ENCODE peak calls at places on chromosomes 2 and 18, in nine cellular contexts. L is HFFc6; G is fibroblast of the aortic adventitia; V is SK-N-SH; U is kidney epithelial cell; O is suprapubic skin; Y is A549; W is activated CD8-positive, alpha-beta T cell treated with anti-CD3 and anti-CD28 coated beads for 36 hours; N is AG10803. C is an unnamed sample.

GRCh38 chr2:157466764-157467163 is 22.9 kb upstream of the CYTIP start:
- DNase-seq in L (no peak), G (no peak), V (no peak), U (no peak), O (no peak), Y (no peak), W (peak), N (no peak), C (no peak)

GRCh38 chr2:219632758-219633101 is 5.3 kb downstream of the SLC4A3 start:
- DNase-seq in L (no peak), G (no peak), V (peak), U (no peak), O (no peak), Y (no peak), W (no peak), N (no peak), C (no peak)

GRCh38 chr2:81324046-81324445 is 1019.5 kb upstream of the LRRTM1 start:
- DNase-seq in L (no peak), G (no peak), V (no peak), U (peak), O (no peak), Y (no peak), W (no peak), N (no peak), C (no peak)

GRCh38 chr2:3613524-3613905 is 18.6 kb downstream of the COLEC11 start:
- DNase-seq in L (no peak), G (no peak), V (no peak), U (no peak), O (no peak), Y (no peak), W (no peak), N (no peak), C (no peak)

GRCh38 chr2:11056614-11057013 is 98.7 kb upstream of the SLC66A3 start:
- DNase-seq in L (peak), G (peak), V (peak), U (peak), O (no peak), Y (no peak), W (no peak), N (peak), C (peak)

GRCh38 chr2:198913394-198914152 is 544.2 kb downstream of the SATB2 start:
- DNase-seq in L (no peak), G (no peak), V (no peak), U (no peak), O (no peak), Y (no peak), W (no peak), N (no peak), C (peak)

GRCh38 chr2:111947219-111947618 is 48.8 kb downstream of the MERTK start:
- DNase-seq in L (no peak), G (peak), V (no peak), U (no peak), O (no peak), Y (no peak), W (no peak), N (no peak), C (no peak)

GRCh38 chr2:23286031-23286764 is 98.8 kb upstream of the KLHL29 start:
- DNase-seq in L (no peak), G (no peak), V (no peak), U (no peak), O (no peak), Y (no peak), W (no peak), N (no peak), C (no peak)

GRCh38 chr2:232556426-232556825 is 5.9 kb downstream of the EIF4E2 start:
- DNase-seq in L (no peak), G (no peak), V (no peak), U (no peak), O (no peak), Y (no peak), W (no peak), N (no peak), C (no peak)

DNA sequence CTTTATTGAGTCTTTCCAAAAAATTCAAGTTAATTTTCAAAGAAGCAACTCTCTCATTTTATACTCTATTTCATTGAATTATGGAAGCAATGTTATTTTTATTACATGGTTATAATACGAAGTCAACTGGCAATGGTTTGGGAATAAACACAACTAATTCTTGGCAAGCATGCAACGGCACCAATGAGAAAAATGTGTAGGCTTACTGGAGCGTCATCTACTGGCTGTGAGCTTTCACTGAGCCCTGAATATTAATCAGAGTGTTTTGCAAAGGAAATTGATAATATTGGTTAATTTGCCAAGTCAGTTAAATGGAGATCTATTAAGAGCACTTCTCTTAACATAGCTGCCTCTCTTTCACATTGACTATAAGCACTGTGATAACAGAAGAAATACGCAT is 163.9 kb downstream of the IKZF2 start:
- DNase-seq in L (no peak), G (peak), V (no peak), U (no peak), O (no peak), Y (no peak), W (no peak), N (no peak), C (no peak)
- TF ChIP-seq CTCF in L (peak), G (peak), V (no peak), U (no peak), O (no peak), Y (no peak), W (no peak), N (peak), C (no peak)

GRCh38 chr18:77133920-77134496 is 1.4 kb upstream of the MBP start:
- DNase-seq in L (no peak), G (peak), V (peak), U (no peak), O (no peak), Y (no peak), W (peak), N (peak), C (no peak)
- TF ChIP-seq CTCF in L (no peak), G (no peak), V (no peak), U (no peak), O (peak), Y (no peak), W (no peak), N (peak), C (no peak)

GRCh38 chr18:65968605-65969004 is 217.8 kb downstream of the CDH7 start:
- DNase-seq in L (no peak), G (no peak), V (no peak), U (no peak), O (no peak), Y (no peak), W (no peak), N (no peak), C (no peak)
- TF ChIP-seq CTCF in L (peak), G (no peak), V (peak), U (peak), O (no peak), Y (no peak), W (no peak), N (no peak), C (no peak)

DNA sequence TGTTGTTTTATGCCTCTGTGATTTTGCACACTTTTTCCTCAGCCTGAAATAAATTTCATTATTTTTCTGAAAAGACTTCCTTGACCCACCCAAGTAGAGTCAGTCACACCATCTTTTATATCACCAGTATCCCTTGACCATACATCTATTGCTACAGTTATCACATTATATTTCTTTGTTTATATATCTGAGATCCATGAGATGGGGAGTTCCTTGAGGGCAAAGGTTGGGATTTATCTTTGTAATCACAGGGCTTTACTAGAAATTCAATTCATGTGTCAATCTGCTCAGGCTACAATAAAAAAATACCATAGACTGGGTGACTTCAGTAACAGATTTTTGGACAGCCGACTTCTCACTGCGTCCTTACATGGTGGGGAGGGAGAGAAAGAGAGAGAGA is 12.8 kb upstream of the RNF138 start:
- DNase-seq in L (no peak), G (no peak), V (no peak), U (no peak), O (no peak), Y (no peak), W (no peak), N (no peak), C (no peak)
- TF ChIP-seq CTCF in L (no peak), G (no peak), V (no peak), U (no peak), O (no peak), Y (no peak), W (no peak), N (no peak), C (no peak)

DNA sequence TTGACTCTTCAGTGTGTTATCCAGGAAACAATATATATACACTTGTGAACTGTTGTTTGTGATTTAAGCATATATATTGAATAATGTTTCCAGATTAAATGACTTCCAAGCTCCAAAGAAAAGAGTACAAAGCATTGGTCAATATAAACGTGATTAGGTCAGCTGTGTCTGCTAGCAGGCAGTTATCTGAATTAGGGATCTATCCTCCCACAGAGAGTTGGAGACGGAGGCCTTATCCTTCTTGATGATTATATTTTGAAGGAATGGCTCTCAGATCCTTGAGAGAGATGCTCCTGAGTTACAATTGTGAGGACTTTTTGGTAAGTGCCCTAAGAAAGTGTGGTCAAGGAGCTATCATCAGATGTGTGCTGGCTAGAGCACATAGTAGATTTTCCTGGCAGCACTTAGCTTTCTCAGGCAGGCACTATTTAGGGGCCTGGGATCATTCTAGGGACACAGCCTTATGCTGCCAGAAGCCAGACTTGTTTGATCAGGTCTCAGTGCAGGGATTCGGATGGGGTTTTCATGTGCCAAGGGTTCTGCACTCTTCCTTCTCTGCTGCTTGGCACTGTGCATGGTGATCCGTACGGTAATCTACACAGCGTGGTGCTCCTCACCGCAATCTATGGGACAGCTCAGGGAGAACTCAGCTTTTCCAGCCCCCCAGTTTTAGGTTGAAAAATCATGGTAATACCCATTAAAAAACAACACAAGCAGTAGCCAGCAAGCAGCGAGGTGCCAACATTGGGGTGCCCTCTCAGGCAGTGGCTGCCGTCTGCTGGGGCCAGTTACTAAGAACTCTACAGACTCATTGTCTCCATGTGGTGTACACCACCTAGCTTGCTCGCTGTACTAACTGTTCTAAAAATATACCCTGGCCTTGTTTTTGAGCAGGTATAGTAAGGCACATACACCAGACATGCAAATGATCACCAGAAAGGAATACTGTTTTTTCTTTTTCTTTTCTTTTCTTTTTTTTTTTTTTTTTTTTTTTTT is 8.0 kb upstream of the ZDBF2 start:
- DNase-seq in L (no peak), G (no peak), V (no peak), U (no peak), O (no peak), Y (no peak), W (no peak), N (no peak), C (no peak)
- TF ChIP-seq CTCF in L (no peak), G (no peak), V (no peak), U (no peak), O (no peak), Y (no peak), W (no peak), N (no peak), C (no peak)

GRCh38 chr18:79068946-79069791 is at the start of gene ATP9B:
- DNase-seq in L (peak), G (peak), V (peak), U (peak), O (peak), Y (peak), W (peak), N (peak), C (peak)
- TF ChIP-seq CTCF in L (peak), G (no peak), V (no peak), U (peak), O (peak), Y (no peak), W (no peak), N (no peak), C (peak)

GRCh38 chr2:235433860-235434259 is 60.0 kb upstream of the AGAP1 start:
- DNase-seq in L (peak), G (peak), V (no peak), U (no peak), O (peak), Y (no peak), W (no peak), N (peak), C (no peak)
- TF ChIP-seq CTCF in L (peak), G (peak), V (no peak), U (no peak), O (no peak), Y (no peak), W (no peak), N (peak), C (no peak)

GRCh38 chr18:70998490-70998889 is 709.6 kb downstream of the SOCS6 start:
- DNase-seq in L (no peak), G (peak), V (no peak), U (no peak), O (no peak), Y (no peak), W (no peak), N (no peak), C (no peak)
- TF ChIP-seq CTCF in L (no peak), G (peak), V (peak), U (peak), O (no peak), Y (no peak), W (no peak), N (no peak), C (no peak)

C was measured in AG04449.